ENCODE peak calls at places on chromosome 20, in five cellular contexts. One of them, this sample, is unnamed.

GRCh38 chr20:24337551-24337950 is 131.9 kb upstream of the SYNDIG1 start:
- DNase-seq in CD8-positive, alpha-beta T cell: no peak
- DNase-seq in spleen: no peak
- DNase-seq in adrenal gland: no peak
- DNase-seq in SJCRH30: no peak
- DNase-seq in this sample: no peak

GRCh38 chr20:5041433-5041832 is 40.1 kb upstream of the SLC23A2 start:
- DNase-seq in CD8-positive, alpha-beta T cell: no peak
- DNase-seq in spleen: no peak
- DNase-seq in adrenal gland: no peak
- DNase-seq in SJCRH30: peak; percentile 27
- DNase-seq in this sample: no peak

GRCh38 chr20:50510706-50511401 is 671 bp downstream of the PTPN1 start:
- DNase-seq in CD8-positive, alpha-beta T cell: peak; percentile 3
- DNase-seq in spleen: peak; percentile 88
- DNase-seq in adrenal gland: peak; percentile 48
- DNase-seq in SJCRH30: peak; percentile 61
- DNase-seq in this sample: no peak

GRCh38 chr20:37524221-37524700 is 3.2 kb downstream of the NNAT start:
- DNase-seq in CD8-positive, alpha-beta T cell: no peak
- DNase-seq in spleen: peak; percentile 62
- DNase-seq in adrenal gland: no peak
- DNase-seq in SJCRH30: peak; percentile 98
- DNase-seq in this sample: no peak

GRCh38 chr20:23116301-23117089 is 30.4 kb upstream of the CD93 start:
- DNase-seq in CD8-positive, alpha-beta T cell: no peak
- DNase-seq in spleen: peak; percentile 72
- DNase-seq in adrenal gland: peak; percentile 72
- DNase-seq in SJCRH30: no peak
- DNase-seq in this sample: no peak

GRCh38 chr20:25310268-25310920 is 62.5 kb downstream of the PYGB start:
- DNase-seq in CD8-positive, alpha-beta T cell: peak; percentile 13
- DNase-seq in spleen: peak; percentile 75
- DNase-seq in adrenal gland: peak; percentile 84
- DNase-seq in SJCRH30: peak; percentile 68
- DNase-seq in this sample: peak; percentile 41

GRCh38 chr20:24523661-24524060 is 54.2 kb downstream of the SYNDIG1 start:
- DNase-seq in CD8-positive, alpha-beta T cell: no peak
- DNase-seq in spleen: no peak
- DNase-seq in adrenal gland: no peak
- DNase-seq in SJCRH30: no peak
- DNase-seq in this sample: no peak

GRCh38 chr20:57576942-57577550 is 16.1 kb downstream of the PCK1 start:
- DNase-seq in CD8-positive, alpha-beta T cell: no peak
- DNase-seq in spleen: no peak
- DNase-seq in adrenal gland: no peak
- DNase-seq in SJCRH30: no peak
- DNase-seq in this sample: no peak

GRCh38 chr20:51412333-51412761 is 130.2 kb downstream of the NFATC2 start:
- DNase-seq in CD8-positive, alpha-beta T cell: no peak
- DNase-seq in spleen: no peak
- DNase-seq in adrenal gland: no peak
- DNase-seq in SJCRH30: peak; percentile 31
- DNase-seq in this sample: no peak

GRCh38 chr20:39936401-39936800 is 752.6 kb downstream of the MAFB start:
- DNase-seq in CD8-positive, alpha-beta T cell: no peak
- DNase-seq in spleen: no peak
- DNase-seq in adrenal gland: no peak
- DNase-seq in SJCRH30: peak; percentile 35
- DNase-seq in this sample: no peak

GRCh38 chr20:49397525-49397924 is 84.9 kb downstream of the KCNB1 start:
- DNase-seq in CD8-positive, alpha-beta T cell: no peak
- DNase-seq in spleen: no peak
- DNase-seq in adrenal gland: no peak
- DNase-seq in SJCRH30: peak; percentile 95
- DNase-seq in this sample: no peak

GRCh38 chr20:19812696-19813095 is 54.6 kb downstream of the RIN2 start:
- DNase-seq in CD8-positive, alpha-beta T cell: no peak
- DNase-seq in spleen: no peak
- DNase-seq in adrenal gland: no peak
- DNase-seq in SJCRH30: no peak
- DNase-seq in this sample: no peak

GRCh38 chr20:11432407-11432806 is 485.3 kb upstream of the BTBD3 start:
- DNase-seq in CD8-positive, alpha-beta T cell: no peak
- DNase-seq in spleen: no peak
- DNase-seq in adrenal gland: no peak
- DNase-seq in SJCRH30: no peak
- DNase-seq in this sample: no peak

GRCh38 chr20:63021356-63022321 is 14.9 kb upstream of the BHLHE23 start:
- DNase-seq in CD8-positive, alpha-beta T cell: no peak
- DNase-seq in spleen: peak; percentile 59
- DNase-seq in adrenal gland: no peak
- DNase-seq in SJCRH30: no peak
- DNase-seq in this sample: no peak

GRCh38 chr20:2151805-2152727 is 50.4 kb downstream of the STK35 start:
- DNase-seq in CD8-positive, alpha-beta T cell: no peak
- DNase-seq in spleen: peak; percentile 34
- DNase-seq in adrenal gland: no peak
- DNase-seq in SJCRH30: no peak
- DNase-seq in this sample: no peak

GRCh38 chr20:834151-834747 is 734 bp downstream of the FAM110A start:
- DNase-seq in CD8-positive, alpha-beta T cell: no peak
- DNase-seq in spleen: no peak
- DNase-seq in adrenal gland: peak; percentile 54
- DNase-seq in SJCRH30: peak; percentile 40
- DNase-seq in this sample: no peak

GRCh38 chr20:62927128-62927705 is 912 bp upstream of the DIDO1 start:
- DNase-seq in CD8-positive, alpha-beta T cell: no peak
- DNase-seq in spleen: peak; percentile 81
- DNase-seq in adrenal gland: no peak
- DNase-seq in SJCRH30: no peak
- DNase-seq in this sample: no peak

GRCh38 chr20:14790771-14791517 is 453.5 kb upstream of the FLRT3 start:
- DNase-seq in CD8-positive, alpha-beta T cell: no peak
- DNase-seq in spleen: no peak
- DNase-seq in adrenal gland: no peak
- DNase-seq in SJCRH30: peak; percentile 63
- DNase-seq in this sample: no peak

DNA sequence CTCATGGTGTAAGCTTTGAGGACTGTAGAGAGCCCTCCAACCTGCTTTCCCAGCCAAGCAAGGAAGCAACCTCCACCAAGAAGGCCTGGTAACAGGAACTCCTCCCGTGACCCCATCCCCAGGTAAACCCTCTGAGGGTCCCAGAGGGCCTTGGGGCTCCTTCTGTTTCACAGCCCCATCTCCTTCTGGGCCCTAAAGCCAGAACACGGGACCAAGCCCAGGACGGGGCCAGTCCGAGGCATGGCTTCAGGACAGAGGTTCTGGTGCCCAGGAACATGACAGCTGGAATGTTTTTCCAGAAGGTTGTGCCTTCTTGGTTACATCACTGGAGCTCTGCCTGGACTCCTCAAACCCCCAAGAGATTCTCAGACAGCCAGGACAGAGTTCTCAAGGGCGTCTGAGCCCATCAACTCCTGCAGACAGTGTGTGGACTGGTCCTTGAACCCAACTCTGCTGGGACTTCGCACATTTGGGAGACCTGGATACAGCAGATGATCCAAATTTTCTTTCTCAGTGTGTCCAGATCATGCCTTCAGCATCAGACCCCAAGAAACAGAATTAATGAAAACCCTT is 43.1 kb downstream of the RRBP1 start:
- DNase-seq in CD8-positive, alpha-beta T cell: no peak
- DNase-seq in spleen: no peak
- DNase-seq in adrenal gland: no peak
- DNase-seq in SJCRH30: no peak
- DNase-seq in this sample: no peak
- H3K36me3 ChIP-seq in CD8-positive, alpha-beta T cell: no peaks in the 10 kb centered on the region
- H3K36me3 ChIP-seq in spleen: peaks cover 67% of the 10 kb centered on the region
- H3K36me3 ChIP-seq in adrenal gland: no peaks in the 10 kb centered on the region
- H3K36me3 ChIP-seq in SJCRH30: peaks cover 3% of the 10 kb centered on the region
- H3K36me3 ChIP-seq in this sample: peaks cover 17% of the 10 kb centered on the region

GRCh38 chr20:38542994-38543906 is 37.7 kb upstream of the ADIG start:
- DNase-seq in CD8-positive, alpha-beta T cell: no peak
- DNase-seq in spleen: no peak
- DNase-seq in adrenal gland: no peak
- DNase-seq in SJCRH30: no peak
- DNase-seq in this sample: no peak
- H3K27ac ChIP-seq in CD8-positive, alpha-beta T cell: no peak overlapping the region
- H3K27ac ChIP-seq in spleen: no peak overlapping the region
- H3K27ac ChIP-seq in adrenal gland: no peak overlapping the region
- H3K27ac ChIP-seq in SJCRH30: no peak overlapping the region
- H3K27ac ChIP-seq in this sample: no peak overlapping the region

GRCh38 chr20:17558941-17559304 is 11.0 kb upstream of the DSTN start:
- DNase-seq in CD8-positive, alpha-beta T cell: no peak
- DNase-seq in spleen: no peak
- DNase-seq in adrenal gland: no peak
- DNase-seq in SJCRH30: no peak
- DNase-seq in this sample: no peak

GRCh38 chr20:17562804-17563305 is 7.0 kb upstream of the DSTN start:
- DNase-seq in CD8-positive, alpha-beta T cell: no peak
- DNase-seq in spleen: no peak
- DNase-seq in adrenal gland: no peak
- DNase-seq in SJCRH30: no peak
- DNase-seq in this sample: no peak

GRCh38 chr20:17558154-17558940 is 11.5 kb upstream of the DSTN start:
- DNase-seq in CD8-positive, alpha-beta T cell: no peak
- DNase-seq in spleen: no peak
- DNase-seq in adrenal gland: peak; percentile 64
- DNase-seq in SJCRH30: peak; percentile 43
- DNase-seq in this sample: no peak

GRCh38 chr20:17559338-17559737 is 10.5 kb upstream of the DSTN start:
- DNase-seq in CD8-positive, alpha-beta T cell: no peak
- DNase-seq in spleen: no peak
- DNase-seq in adrenal gland: no peak
- DNase-seq in SJCRH30: no peak
- DNase-seq in this sample: no peak

DNA sequence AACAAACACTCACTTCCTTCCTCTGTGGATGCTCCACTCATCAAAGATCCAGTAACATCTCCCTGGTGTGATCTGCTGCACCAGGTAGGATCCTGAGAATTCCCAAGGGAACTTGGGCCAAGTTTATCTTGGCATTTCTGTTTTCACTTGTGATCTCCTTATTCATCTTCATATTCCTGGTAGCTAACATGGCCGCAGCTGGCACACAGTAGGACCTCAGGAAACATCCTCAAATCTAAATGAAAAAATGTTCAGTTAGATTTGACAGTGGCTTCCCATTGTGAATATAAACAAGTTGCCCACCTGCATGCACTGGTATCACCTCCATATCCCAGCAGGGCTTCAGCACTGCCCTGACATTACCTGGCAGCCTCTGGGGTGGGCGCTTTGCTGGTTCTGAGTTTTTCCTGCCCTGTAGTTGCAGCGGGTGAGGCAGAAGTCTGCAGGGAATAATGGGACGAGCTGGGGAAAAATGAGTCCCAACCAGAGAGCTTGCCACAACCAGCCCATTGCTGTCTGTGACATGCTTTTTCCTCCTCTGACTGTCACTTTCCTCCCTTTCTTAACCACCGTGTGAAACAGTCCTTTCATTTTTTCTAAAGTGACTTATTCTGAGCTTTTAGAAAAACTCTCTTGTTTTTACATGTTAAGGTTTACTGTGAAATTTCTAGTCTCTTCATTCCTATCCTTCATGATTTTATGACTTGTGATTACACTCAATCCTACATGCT is 9.4 kb upstream of the DSTN start:
- DNase-seq in CD8-positive, alpha-beta T cell: no peak
- DNase-seq in spleen: no peak
- DNase-seq in adrenal gland: no peak
- DNase-seq in SJCRH30: no peak
- DNase-seq in this sample: no peak
- H3K36me3 ChIP-seq in CD8-positive, alpha-beta T cell: no peaks in the 10 kb centered on the region
- H3K36me3 ChIP-seq in spleen: no peaks in the 10 kb centered on the region
- H3K36me3 ChIP-seq in adrenal gland: no peaks in the 10 kb centered on the region
- H3K36me3 ChIP-seq in SJCRH30: no peaks in the 10 kb centered on the region
- H3K36me3 ChIP-seq in this sample: no peaks in the 10 kb centered on the region

GRCh38 chr20:44174996-44175766 is 11.8 kb downstream of the JPH2 start:
- DNase-seq in CD8-positive, alpha-beta T cell: no peak
- DNase-seq in spleen: no peak
- DNase-seq in adrenal gland: no peak
- DNase-seq in SJCRH30: peak; percentile 99
- DNase-seq in this sample: no peak

GRCh38 chr20:44173846-44174245 is 13.1 kb downstream of the JPH2 start:
- DNase-seq in CD8-positive, alpha-beta T cell: no peak
- DNase-seq in spleen: no peak
- DNase-seq in adrenal gland: no peak
- DNase-seq in SJCRH30: no peak
- DNase-seq in this sample: no peak

GRCh38 chr20:44180814-44181213 is 6.2 kb downstream of the JPH2 start:
- DNase-seq in CD8-positive, alpha-beta T cell: no peak
- DNase-seq in spleen: no peak
- DNase-seq in adrenal gland: no peak
- DNase-seq in SJCRH30: peak; percentile 96
- DNase-seq in this sample: no peak

GRCh38 chr20:44173116-44173515 is 13.9 kb downstream of the JPH2 start:
- DNase-seq in CD8-positive, alpha-beta T cell: no peak
- DNase-seq in spleen: no peak
- DNase-seq in adrenal gland: no peak
- DNase-seq in SJCRH30: no peak
- DNase-seq in this sample: no peak

GRCh38 chr20:44176833-44177533 is 10.0 kb downstream of the JPH2 start:
- DNase-seq in CD8-positive, alpha-beta T cell: no peak
- DNase-seq in spleen: no peak
- DNase-seq in adrenal gland: no peak
- DNase-seq in SJCRH30: peak; percentile 98
- DNase-seq in this sample: no peak
- H3K27ac ChIP-seq in CD8-positive, alpha-beta T cell: no peak overlapping the region
- H3K27ac ChIP-seq in spleen: no peak overlapping the region
- H3K27ac ChIP-seq in adrenal gland: no peak overlapping the region
- H3K27ac ChIP-seq in SJCRH30: peak overlapping the region; percentile 96
- H3K27ac ChIP-seq in this sample: no peak overlapping the region

DNA sequence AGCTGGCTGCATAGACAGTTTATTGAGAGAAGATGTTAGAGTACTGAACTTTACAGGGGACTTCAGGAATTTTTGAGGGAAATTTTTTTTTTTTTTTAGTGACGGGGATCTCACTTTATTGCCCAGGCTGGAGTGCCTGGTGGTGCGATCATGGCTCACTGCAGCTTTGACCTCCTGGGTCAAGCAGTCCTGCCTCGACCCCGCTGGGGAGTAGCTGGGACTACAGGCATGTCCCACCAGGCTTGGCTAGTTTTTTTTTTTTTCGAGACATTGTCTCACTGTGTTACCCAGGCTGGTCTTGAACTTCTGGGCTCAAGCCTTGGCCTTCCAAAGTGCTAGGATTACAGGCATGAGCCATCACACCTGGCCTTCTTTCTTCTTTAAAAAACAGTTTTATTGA is 10.8 kb upstream of the EFCAB8 start:
- DNase-seq in CD8-positive, alpha-beta T cell: no peak
- DNase-seq in spleen: no peak
- DNase-seq in adrenal gland: no peak
- DNase-seq in SJCRH30: no peak
- DNase-seq in this sample: no peak
- H3K36me3 ChIP-seq in CD8-positive, alpha-beta T cell: peaks cover 41% of the 10 kb centered on the region
- H3K36me3 ChIP-seq in spleen: peaks cover 68% of the 10 kb centered on the region
- H3K36me3 ChIP-seq in adrenal gland: no peaks in the 10 kb centered on the region
- H3K36me3 ChIP-seq in SJCRH30: peaks cover 86% of the 10 kb centered on the region
- H3K36me3 ChIP-seq in this sample: peaks cover 82% of the 10 kb centered on the region

This sample was measured in CD4-positive, CD25-positive, alpha-beta regulatory T cell.